ENCODE peak calls at places on chromosomes 1 and 21, in ten cellular contexts. E is ELF-1, T is adrenal gland, Z is skeletal muscle cell, W is cardiac septum, X is HuH-7, P is cardiac fibroblast, M is tibial artery, J is hypothalamus, K is activated gamma-delta T cell treated with Interleukin-2 at 50 U/mL for 16 hours. Q is an unnamed sample.

GRCh38 chr1:33182452-33182851 is 609 bp upstream of the TRIM62 start:
- DNase-seq in E (no peak), T (peak), Z (no peak), W (no peak), X (no peak), P (peak), M (no peak), J (no peak), K (no peak), Q (no peak)

GRCh38 chr1:165943198-165943597 is 115.8 kb downstream of the UCK2 start:
- DNase-seq in E (no peak), T (no peak), Z (no peak), W (no peak), X (no peak), P (no peak), M (no peak), J (no peak), K (no peak), Q (no peak)

GRCh38 chr1:162133566-162133965 is 64.1 kb downstream of the NOS1AP start:
- DNase-seq in E (no peak), T (no peak), Z (no peak), W (no peak), X (no peak), P (peak), M (no peak), J (no peak), K (no peak), Q (peak)

GRCh38 chr1:178037510-178038253 is 56.2 kb upstream of the RASAL2 start:
- DNase-seq in E (peak), T (peak), Z (no peak), W (peak), X (peak), P (peak), M (peak), J (peak), K (no peak), Q (no peak)

GRCh38 chr1:53643061-53643880 is 95.7 kb downstream of the GLIS1 start:
- DNase-seq in E (no peak), T (no peak), Z (no peak), W (peak), X (no peak), P (no peak), M (peak), J (no peak), K (no peak), Q (no peak)

GRCh38 chr1:208615356-208615755 is 371.2 kb upstream of the PLXNA2 start:
- DNase-seq in E (no peak), T (no peak), Z (no peak), W (no peak), X (no peak), P (no peak), M (no peak), J (no peak), K (no peak), Q (peak)

GRCh38 chr1:59952065-59952464 is 25.5 kb upstream of the CYP2J2 start:
- DNase-seq in E (no peak), T (no peak), Z (no peak), W (no peak), X (no peak), P (no peak), M (no peak), J (no peak), K (no peak), Q (no peak)

GRCh38 chr1:58456470-58456869 is 90.1 kb downstream of the OMA1 start:
- DNase-seq in E (no peak), T (no peak), Z (peak), W (no peak), X (no peak), P (peak), M (no peak), J (no peak), K (no peak), Q (peak)

GRCh38 chr1:224429616-224430015 is 5.0 kb downstream of the WDR26 start:
- DNase-seq in E (no peak), T (no peak), Z (no peak), W (no peak), X (no peak), P (no peak), M (no peak), J (no peak), K (no peak), Q (no peak)

GRCh38 chr1:3530931-3531818 is 76.7 kb downstream of the ARHGEF16 start:
- DNase-seq in E (peak), T (no peak), Z (no peak), W (peak), X (peak), P (peak), M (peak), J (no peak), K (peak), Q (no peak)

GRCh38 chr1:229895605-229896004 is 171.4 kb upstream of the GALNT2 start:
- DNase-seq in E (no peak), T (no peak), Z (no peak), W (no peak), X (no peak), P (no peak), M (no peak), J (no peak), K (no peak), Q (no peak)

GRCh38 chr1:226867461-226868054 is 2.9 kb upstream of the PSEN2 start:
- DNase-seq in E (no peak), T (no peak), Z (no peak), W (peak), X (no peak), P (no peak), M (no peak), J (no peak), K (no peak), Q (no peak)

GRCh38 chr1:3423245-3423829 is 31.1 kb upstream of the ARHGEF16 start:
- DNase-seq in E (no peak), T (no peak), Z (no peak), W (peak), X (no peak), P (no peak), M (peak), J (no peak), K (no peak), Q (no peak)

GRCh38 chr21:44858291-44858690 is 15.2 kb downstream of the PTTG1IP start:
- DNase-seq in E (no peak), T (no peak), Z (no peak), W (no peak), X (no peak), P (no peak), M (no peak), J (no peak), K (no peak), Q (no peak)

GRCh38 chr1:119954476-119955422 is 58.4 kb upstream of the ADAM30 start:
- DNase-seq in E (no peak), T (no peak), Z (no peak), W (no peak), X (no peak), P (no peak), M (no peak), J (no peak), K (no peak), Q (no peak)

GRCh38 chr1:60765204-60765603 is 317.2 kb upstream of the NFIA start:
- DNase-seq in E (peak), T (no peak), Z (no peak), W (no peak), X (peak), P (peak), M (no peak), J (no peak), K (no peak), Q (no peak)

GRCh38 chr1:224339422-224340033 is 9.6 kb upstream of the NVL start:
- DNase-seq in E (peak), T (no peak), Z (no peak), W (no peak), X (no peak), P (no peak), M (no peak), J (no peak), K (no peak), Q (no peak)

GRCh38 chr1:116732726-116733125 is 21.5 kb upstream of the CD2 start:
- DNase-seq in E (no peak), T (peak), Z (no peak), W (no peak), X (no peak), P (no peak), M (no peak), J (no peak), K (no peak), Q (no peak)

GRCh38 chr1:72357411-72357810 is 75.1 kb upstream of the NEGR1 start:
- DNase-seq in E (no peak), T (no peak), Z (peak), W (no peak), X (no peak), P (peak), M (no peak), J (no peak), K (no peak), Q (peak)

Q was measured in GM04503.